ENCODE peak calls at places on chromosome 1, in five cellular contexts. I, N, F, L and A are unnamed samples.

GRCh38 chr1:95233321-95233736 is 681 bp upstream of the RWDD3 start:
- DNase-seq in L (no peak), N (no peak), I (peak; percentile 22), F (peak; percentile 40), A (no peak)

GRCh38 chr1:62395291-62395690 is 41.6 kb upstream of the USP1 start:
- DNase-seq in F (no peak), N (no peak), L (no peak), I (no peak), A (peak; percentile 62)

GRCh38 chr1:103373991-103374390 is 151.5 kb upstream of the RNPC3 start:
- DNase-seq in F (no peak), L (no peak), I (no peak), N (no peak), A (no peak)

GRCh38 chr1:8154621-8155052 is 128.5 kb upstream of the ERRFI1 start:
- DNase-seq in I (peak; percentile 65), F (no peak), L (peak; percentile 66), N (no peak), A (no peak)

GRCh38 chr1:35499652-35500176 is 57.5 kb downstream of the KIAA0319L start:
- DNase-seq in L (no peak), F (no peak), N (no peak), I (no peak), A (no peak)

GRCh38 chr1:74480068-74480467 is 32.3 kb downstream of the LRRC53 start:
- DNase-seq in N (no peak), F (no peak), L (no peak), I (no peak), A (no peak)

GRCh38 chr1:63593887-63594617 is 841 bp downstream of the PGM1 start:
- DNase-seq in N (no peak), F (peak; percentile 82), I (peak; percentile 79), L (peak; percentile 54), A (peak; percentile 87)

GRCh38 chr1:234047113-234047512 is 142.6 kb downstream of the SLC35F3 start:
- DNase-seq in F (no peak), N (no peak), L (no peak), I (no peak), A (no peak)

GRCh38 chr1:42913426-42914091 is 45.1 kb downstream of the SLC2A1 start:
- DNase-seq in F (no peak), N (no peak), L (peak; percentile 7), I (peak; percentile 42), A (no peak)

GRCh38 chr1:47436304-47436978 is 1.4 kb upstream of the FOXD2 start:
- DNase-seq in L (peak; percentile 85), N (peak; percentile 94), I (peak; percentile 88), F (peak; percentile 68), A (peak; percentile 93)

GRCh38 chr1:219555031-219555667 is 57.8 kb downstream of the ZC3H11B start:
- DNase-seq in F (no peak), N (no peak), I (no peak), L (no peak), A (no peak)

GRCh38 chr1:113451710-113452109 is 61.4 kb downstream of the MAGI3 start:
- DNase-seq in F (no peak), L (no peak), I (no peak), N (no peak), A (no peak)

GRCh38 chr1:113456967-113457366 is 66.7 kb downstream of the MAGI3 start:
- DNase-seq in F (no peak), I (no peak), L (no peak), N (peak; percentile 89), A (no peak)

GRCh38 chr1:113453771-113454083 is 63.4 kb downstream of the MAGI3 start:
- DNase-seq in F (no peak), I (no peak), N (no peak), L (no peak), A (no peak)

GRCh38 chr1:113455374-113455773 is 65.1 kb downstream of the MAGI3 start:
- DNase-seq in F (no peak), I (no peak), N (no peak), L (no peak), A (no peak)

DNA sequence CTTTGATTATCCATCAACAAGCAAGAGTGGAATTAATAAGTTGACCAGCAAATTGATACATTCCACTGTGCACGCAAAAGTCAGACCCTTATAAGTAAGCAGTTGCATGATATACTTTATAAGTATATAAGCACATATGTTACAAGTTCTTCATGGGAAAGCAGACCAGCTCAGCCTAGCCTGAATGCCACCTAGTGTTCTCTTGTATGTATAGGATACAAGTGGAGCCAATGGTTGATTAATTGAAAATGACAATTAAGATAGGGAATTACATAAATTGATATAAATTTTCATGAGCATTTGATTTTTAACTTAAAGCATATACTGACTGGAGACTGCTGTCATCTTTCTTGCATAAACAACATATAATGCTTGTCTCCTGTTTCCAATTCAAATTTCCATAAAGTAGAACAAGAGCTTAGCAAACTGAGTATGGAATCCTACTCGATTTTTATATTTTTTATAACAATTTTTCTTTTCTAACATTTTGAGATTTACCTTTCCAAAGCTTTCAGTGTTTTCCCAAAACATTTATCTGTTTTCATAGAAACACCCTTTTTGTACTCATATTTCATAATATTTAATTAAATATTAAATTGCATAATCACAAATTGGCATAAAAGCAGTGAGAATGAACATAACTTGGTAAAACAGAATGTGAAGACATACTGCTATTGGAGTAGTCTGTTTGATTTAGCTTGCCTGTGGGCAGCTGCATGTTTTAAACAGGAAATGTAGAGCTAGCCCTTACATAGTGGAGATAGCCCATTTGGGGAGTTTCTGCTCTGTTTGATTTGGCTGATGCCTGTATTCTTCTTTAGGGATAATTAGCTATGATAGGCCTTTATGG is 62.8 kb downstream of the MAGI3 start:
- DNase-seq in L (no peak), F (no peak), N (no peak), I (no peak), A (no peak)
- TF ChIP-seq CTCF in L (no peak), F (peak; percentile 64), N (peak; percentile 15), I (peak; percentile 25), A (peak; percentile 57)

DNA sequence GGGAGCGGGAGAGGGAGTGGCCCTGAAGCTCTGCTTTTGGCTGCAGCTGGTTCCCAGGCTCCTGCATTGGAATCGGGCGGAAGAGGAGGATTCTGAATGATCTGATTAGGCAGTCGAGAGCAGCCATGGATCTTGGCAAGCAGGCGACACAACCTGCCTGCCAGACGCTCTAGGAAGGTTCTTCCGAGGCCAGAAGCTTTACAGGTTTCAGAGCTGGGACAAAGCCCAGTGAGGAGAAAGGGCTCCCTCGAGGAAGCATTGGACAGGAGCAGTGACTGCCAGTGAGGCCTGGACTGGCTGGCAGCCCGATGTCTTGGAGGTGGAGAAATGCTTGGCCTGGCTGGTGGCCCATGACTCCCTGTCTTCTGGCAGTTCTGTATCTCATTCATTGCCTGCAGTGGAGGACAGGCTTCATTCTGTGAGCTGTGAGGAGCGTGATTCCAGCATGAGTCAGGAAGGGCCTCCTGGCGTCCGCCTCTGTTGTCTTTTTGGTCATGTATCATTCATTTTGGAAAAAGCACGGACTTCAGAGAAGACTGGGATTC is 132.7 kb upstream of the IPO9 start:
- DNase-seq in F (peak; percentile 92), L (no peak), I (no peak), N (peak; percentile 96), A (no peak)
- TF ChIP-seq CTCF in F (no peak), L (no peak), I (no peak), N (no peak), A (peak; percentile 29)

GRCh38 chr1:160837558-160838205 is 25.0 kb downstream of the CD244 start:
- DNase-seq in L (no peak), F (peak; percentile 23), I (no peak), N (no peak), A (no peak)
- TF ChIP-seq CTCF in L (no peak), F (no peak), I (no peak), N (no peak), A (no peak)

GRCh38 chr1:167791281-167792209 is 69.8 kb downstream of the MPZL1 start:
- DNase-seq in L (no peak), F (no peak), N (peak; percentile 94), I (peak; percentile 41), A (no peak)
- TF ChIP-seq CTCF in L (no peak), F (no peak), N (no peak), I (no peak), A (no peak)

GRCh38 chr1:56199060-56199459 is 380.3 kb downstream of the PLPP3 start:
- DNase-seq in I (no peak), F (no peak), N (no peak), L (no peak), A (no peak)

GRCh38 chr1:56202743-56203142 is 376.6 kb downstream of the PLPP3 start:
- DNase-seq in L (no peak), I (no peak), N (no peak), F (no peak), A (no peak)

GRCh38 chr1:56200446-56200845 is 378.9 kb downstream of the PLPP3 start:
- DNase-seq in I (no peak), N (no peak), L (no peak), F (no peak), A (no peak)

GRCh38 chr1:56202186-56202585 is 377.2 kb downstream of the PLPP3 start:
- DNase-seq in L (no peak), I (no peak), N (no peak), F (no peak), A (no peak)

DNA sequence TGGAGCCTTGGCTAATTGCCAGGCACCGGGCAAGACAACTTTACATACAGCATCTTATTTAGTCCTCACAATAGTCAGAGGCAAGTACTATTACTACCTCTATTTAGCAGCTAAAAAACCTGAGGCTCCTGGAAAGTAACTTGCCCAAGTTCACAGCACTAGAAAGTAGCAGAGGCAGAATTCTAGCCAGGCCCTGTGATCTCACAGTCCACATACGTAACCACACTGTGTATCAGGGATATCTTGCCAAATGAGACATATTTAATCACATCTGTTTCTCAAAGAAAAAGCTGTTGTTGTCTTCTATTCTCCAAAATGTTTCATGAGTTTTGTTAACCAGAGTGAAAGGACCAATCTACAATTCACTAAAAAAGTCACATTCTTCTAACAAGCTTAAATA is 378.4 kb downstream of the PLPP3 start:
- DNase-seq in L (no peak), F (no peak), I (no peak), N (no peak), A (no peak)
- TF ChIP-seq CTCF in L (no peak), F (no peak), I (no peak), N (no peak), A (no peak)

GRCh38 chr1:231799363-231799986 is 172.9 kb downstream of the DISC1 start:
- DNase-seq in F (no peak), L (no peak), N (peak; percentile 39), I (no peak), A (no peak)

GRCh38 chr1:231806623-231807470 is 180.3 kb downstream of the DISC1 start:
- DNase-seq in L (no peak), F (peak; percentile 34), I (peak; percentile 62), N (no peak), A (no peak)

GRCh38 chr1:231807498-231807897 is 180.9 kb downstream of the DISC1 start:
- DNase-seq in L (no peak), N (no peak), I (no peak), F (no peak), A (no peak)

GRCh38 chr1:231800071-231800470 is 173.5 kb downstream of the DISC1 start:
- DNase-seq in F (no peak), N (peak; percentile 17), I (no peak), L (no peak), A (no peak)

GRCh38 chr1:231803353-231803752 is 176.8 kb downstream of the DISC1 start:
- DNase-seq in F (no peak), I (no peak), N (no peak), L (no peak), A (no peak)
- TF ChIP-seq CTCF in F (no peak), I (no peak), N (no peak), L (no peak), A (no peak)

GRCh38 chr1:38870996-38871395 is 2.2 kb downstream of the MYCBP start:
- DNase-seq in N (no peak), L (no peak), I (no peak), F (no peak), A (no peak)

GRCh38 chr1:38872401-38873026 is 634 bp downstream of the MYCBP start:
- DNase-seq in F (no peak), L (no peak), I (peak; percentile 38), N (no peak), A (no peak)

GRCh38 chr1:38875811-38876210 is 2.7 kb upstream of the MYCBP start:
- DNase-seq in I (no peak), F (no peak), N (no peak), L (no peak), A (no peak)

GRCh38 chr1:38873027-38873969 is at the start of gene MYCBP:
- DNase-seq in I (peak; percentile 97), L (peak; percentile 99), N (peak; percentile 98), F (peak; percentile 94), A (peak; percentile 99)
- TF ChIP-seq CTCF in I (no peak), L (peak; percentile 50), N (peak; percentile 16), F (peak; percentile 43), A (no peak)